ENCODE peak calls at places on chromosomes 1 and 21, in five cellular contexts. One of them, this sample, is unnamed.

GRCh38 chr1:218459450-218459849 is 114.3 kb downstream of the TGFB2 start:
- DNase-seq in substantia nigra: no peak
- DNase-seq in non-pigmented ciliary epithelial cell: no peak
- DNase-seq in foreskin keratinocyte: no peak
- DNase-seq in Caki2: no peak
- DNase-seq in this sample: no peak

GRCh38 chr1:154808261-154808908 is 61.7 kb downstream of the KCNN3 start:
- DNase-seq in substantia nigra: no peak
- DNase-seq in foreskin keratinocyte: no peak
- DNase-seq in Caki2: no peak
- DNase-seq in non-pigmented ciliary epithelial cell: no peak
- DNase-seq in this sample: no peak

GRCh38 chr1:25487628-25488027 is 55.8 kb upstream of the LDLRAP1 start:
- DNase-seq in substantia nigra: no peak
- DNase-seq in foreskin keratinocyte: no peak
- DNase-seq in Caki2: no peak
- DNase-seq in non-pigmented ciliary epithelial cell: no peak
- DNase-seq in this sample: no peak

GRCh38 chr1:83545450-83545849 is 453.5 kb downstream of the TTLL7 start:
- DNase-seq in Caki2: no peak
- DNase-seq in non-pigmented ciliary epithelial cell: no peak
- DNase-seq in substantia nigra: no peak
- DNase-seq in foreskin keratinocyte: peak; percentile 5
- DNase-seq in this sample: no peak

GRCh38 chr1:9680828-9681227 is 29.3 kb downstream of the PIK3CD start:
- DNase-seq in foreskin keratinocyte: no peak
- DNase-seq in Caki2: no peak
- DNase-seq in substantia nigra: no peak
- DNase-seq in non-pigmented ciliary epithelial cell: no peak
- DNase-seq in this sample: no peak

GRCh38 chr1:227919916-227920315 is 27.8 kb downstream of the WNT9A start:
- DNase-seq in substantia nigra: no peak
- DNase-seq in Caki2: no peak
- DNase-seq in foreskin keratinocyte: no peak
- DNase-seq in non-pigmented ciliary epithelial cell: no peak
- DNase-seq in this sample: no peak

GRCh38 chr1:183039985-183040447 is 16.8 kb downstream of the LAMC1 start:
- DNase-seq in non-pigmented ciliary epithelial cell: peak; percentile 85
- DNase-seq in substantia nigra: no peak
- DNase-seq in Caki2: peak; percentile 58
- DNase-seq in foreskin keratinocyte: no peak
- DNase-seq in this sample: no peak

GRCh38 chr1:246947255-246947654 is 15.5 kb upstream of the AHCTF1 start:
- DNase-seq in non-pigmented ciliary epithelial cell: peak; percentile 65
- DNase-seq in Caki2: no peak
- DNase-seq in substantia nigra: peak; percentile 15
- DNase-seq in foreskin keratinocyte: no peak
- DNase-seq in this sample: peak; percentile 23

GRCh38 chr1:204003536-204003935 is 69.4 kb upstream of the SOX13 start:
- DNase-seq in foreskin keratinocyte: no peak
- DNase-seq in Caki2: no peak
- DNase-seq in non-pigmented ciliary epithelial cell: no peak
- DNase-seq in substantia nigra: no peak
- DNase-seq in this sample: no peak

GRCh38 chr1:205291577-205291976 is 30.0 kb downstream of the NUAK2 start:
- DNase-seq in substantia nigra: no peak
- DNase-seq in non-pigmented ciliary epithelial cell: no peak
- DNase-seq in foreskin keratinocyte: no peak
- DNase-seq in Caki2: no peak
- DNase-seq in this sample: no peak

GRCh38 chr1:7388488-7389185 is 382.5 kb upstream of the VAMP3 start:
- DNase-seq in non-pigmented ciliary epithelial cell: no peak
- DNase-seq in substantia nigra: peak; percentile 46
- DNase-seq in Caki2: no peak
- DNase-seq in foreskin keratinocyte: no peak
- DNase-seq in this sample: peak; percentile 45

GRCh38 chr1:50425376-50426107 is 2.3 kb upstream of the DMRTA2 start:
- DNase-seq in foreskin keratinocyte: no peak
- DNase-seq in Caki2: no peak
- DNase-seq in non-pigmented ciliary epithelial cell: no peak
- DNase-seq in substantia nigra: no peak
- DNase-seq in this sample: no peak

GRCh38 chr21:39867198-39867650 is at the start of gene PCP4:
- DNase-seq in substantia nigra: no peak
- DNase-seq in non-pigmented ciliary epithelial cell: peak; percentile 5
- DNase-seq in Caki2: peak; percentile 40
- DNase-seq in foreskin keratinocyte: no peak
- DNase-seq in this sample: peak; percentile 72

GRCh38 chr1:2821970-2822620 is 20.6 kb upstream of the TTC34 start:
- DNase-seq in substantia nigra: no peak
- DNase-seq in Caki2: peak; percentile 29
- DNase-seq in foreskin keratinocyte: no peak
- DNase-seq in non-pigmented ciliary epithelial cell: no peak
- DNase-seq in this sample: peak; percentile 15

This sample was measured in nucleus accumbens.